ENCODE peak calls at places on chromosomes 2 and 18, in nine cellular contexts. K, H, C, E, T, D, G, P and V are unnamed samples.

GRCh38 chr18:12361770-12362378 is 15.2 kb downstream of the AFG3L2 start:
- DNase-seq in K (no peak), H (no peak), C (peak; percentile 78), E (no peak), T (no peak), D (no peak), G (peak; percentile 39), P (no peak), V (no peak)

GRCh38 chr18:44452346-44452745 is 228.3 kb upstream of the SETBP1 start:
- DNase-seq in K (no peak), H (no peak), C (no peak), E (no peak), T (no peak), D (no peak), G (no peak), P (no peak), V (no peak)

GRCh38 chr2:172113617-172114016 is 10.9 kb upstream of the DLX2 start:
- DNase-seq in K (peak; percentile 56), H (no peak), C (no peak), E (peak; percentile 60), T (no peak), D (no peak), G (no peak), P (no peak), V (peak; percentile 79)

GRCh38 chr2:143435112-143435511 is 305.9 kb downstream of the ARHGAP15 start:
- DNase-seq in K (no peak), H (no peak), C (no peak), E (no peak), T (no peak), D (no peak), G (no peak), P (no peak), V (no peak)

GRCh38 chr2:232210306-232210705 is 168.2 kb upstream of the ALPP start:
- DNase-seq in K (no peak), H (no peak), C (no peak), E (no peak), T (no peak), D (no peak), G (no peak), P (no peak), V (no peak)

GRCh38 chr2:64062840-64063239 is 43.6 kb upstream of the VPS54 start:
- DNase-seq in K (no peak), H (no peak), C (no peak), E (no peak), T (no peak), D (no peak), G (no peak), P (peak; percentile 32), V (no peak)

GRCh38 chr2:105249181-105249580 is 7.6 kb downstream of the GPR45 start:
- DNase-seq in K (no peak), H (no peak), C (no peak), E (peak; percentile 32), T (no peak), D (no peak), G (no peak), P (no peak), V (no peak)

GRCh38 chr2:173090291-173090877 is 14.7 kb downstream of the MAP3K20 start:
- DNase-seq in K (peak; percentile 11), H (peak; percentile 68), C (peak; percentile 46), E (no peak), T (no peak), D (no peak), G (no peak), P (no peak), V (no peak)

GRCh38 chr18:959854-960253 is 55.2 kb downstream of the ADCYAP1 start:
- DNase-seq in K (no peak), H (no peak), C (no peak), E (no peak), T (no peak), D (no peak), G (no peak), P (no peak), V (no peak)

GRCh38 chr2:241064802-241065354 is 37.2 kb downstream of the MTERF4 start:
- DNase-seq in K (no peak), H (no peak), C (no peak), E (no peak), T (no peak), D (peak; percentile 82), G (no peak), P (no peak), V (no peak)

GRCh38 chr2:171272039-171272438 is 111.3 kb upstream of the TLK1 start:
- DNase-seq in K (no peak), H (no peak), C (no peak), E (peak; percentile 88), T (no peak), D (peak; percentile 83), G (peak; percentile 43), P (peak; percentile 69), V (no peak)

GRCh38 chr2:170521299-170521698 is 193.8 kb upstream of the SP5 start:
- DNase-seq in K (no peak), H (no peak), C (no peak), E (no peak), T (no peak), D (no peak), G (no peak), P (no peak), V (no peak)

DNA sequence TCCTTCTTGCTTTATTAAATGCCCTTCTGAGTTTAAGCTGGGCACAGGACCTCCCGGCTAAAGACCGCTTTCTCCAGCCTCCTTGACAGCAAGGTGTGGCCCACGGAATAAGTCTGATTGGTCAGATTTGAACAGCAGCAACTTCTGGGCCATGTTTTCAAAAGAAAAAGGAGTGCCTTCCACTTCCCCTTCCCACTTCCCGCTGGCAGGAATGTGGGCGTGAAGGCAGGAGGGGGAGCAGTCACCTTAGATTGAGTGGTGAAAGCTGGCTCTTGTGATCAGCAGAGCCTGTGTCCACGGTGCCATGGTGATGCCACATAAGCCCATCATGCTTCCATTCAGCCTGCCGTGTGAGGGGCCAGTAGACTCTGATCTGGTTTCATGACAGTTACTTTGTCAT is 136.6 kb upstream of the GLI2 start:
- DNase-seq in K (no peak), H (peak; percentile 48), C (no peak), E (no peak), T (no peak), D (peak; percentile 59), G (no peak), P (no peak), V (no peak)
- H3K4me1 ChIP-seq in K (peaks cover 29% of the 10 kb centered on the region), H (no peaks in the 10 kb centered on the region), C (no peaks in the 10 kb centered on the region), E (peaks cover 13% of the 10 kb centered on the region), T (peaks cover 7% of the 10 kb centered on the region), D (peaks cover 22% of the 10 kb centered on the region), G (no peaks in the 10 kb centered on the region), P (no peaks in the 10 kb centered on the region), V (no peaks in the 10 kb centered on the region)

DNA sequence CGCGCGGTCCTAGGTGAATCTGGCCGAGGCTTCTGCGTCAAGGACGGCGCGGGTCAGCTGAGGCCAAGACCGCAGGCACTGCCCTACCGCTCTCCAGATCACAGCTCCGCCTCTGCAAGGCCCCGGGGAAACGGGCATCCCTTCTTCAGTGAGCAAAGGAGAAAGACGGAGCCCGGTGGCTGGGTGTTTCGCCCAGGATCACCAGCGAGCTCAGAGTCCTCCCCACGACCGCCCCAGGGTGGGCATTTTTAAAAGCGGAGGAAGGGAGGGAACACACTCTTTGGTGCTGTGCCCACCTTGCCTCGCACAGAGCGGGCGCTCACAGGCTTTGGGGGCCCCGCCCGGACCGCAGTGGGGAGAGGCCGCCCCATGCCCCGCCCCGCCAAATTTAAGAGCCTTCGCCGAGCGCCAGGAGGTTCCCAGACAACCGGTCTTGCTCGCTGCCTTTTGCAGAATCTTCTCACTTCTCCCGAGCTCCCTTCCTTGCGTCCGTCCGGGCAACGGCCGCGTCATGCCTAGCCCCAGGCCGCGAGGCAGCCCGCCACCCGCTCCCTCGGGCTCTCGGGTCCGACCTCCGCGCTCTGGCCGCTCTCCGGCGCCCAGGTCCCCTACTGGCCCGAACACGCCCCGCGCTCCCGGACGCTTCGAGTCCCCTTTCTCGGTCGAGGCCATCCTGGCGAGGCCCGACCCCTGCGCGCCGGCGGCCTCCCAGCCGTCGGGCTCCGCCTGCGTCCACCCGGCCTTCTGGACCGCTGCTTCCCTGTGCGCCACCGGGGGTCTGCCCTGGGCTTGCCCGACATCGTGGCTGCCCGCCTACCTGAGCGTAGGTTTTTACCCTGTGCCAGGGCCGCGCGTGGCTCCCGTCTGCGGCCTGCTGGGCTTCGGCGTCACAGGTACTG is at the start of gene NOTO:
- DNase-seq in K (peak; percentile 63), H (no peak), C (no peak), E (no peak), T (no peak), D (peak; percentile 66), G (no peak), P (peak; percentile 36), V (no peak)
- H3K27me3 ChIP-seq in K (peaks cover 94% of the 10 kb centered on the region), H (no peaks in the 10 kb centered on the region), C (peaks cover 17% of the 10 kb centered on the region), E (peaks cover 8% of the 10 kb centered on the region), T (peaks cover 31% of the 10 kb centered on the region), D (peaks cover 66% of the 10 kb centered on the region), G (peaks cover 36% of the 10 kb centered on the region), P (peaks cover 62% of the 10 kb centered on the region), V (peaks cover 34% of the 10 kb centered on the region)

GRCh38 chr2:159891917-159892691 is 94.1 kb upstream of the CD302 start:
- DNase-seq in K (no peak), H (no peak), C (no peak), E (no peak), T (no peak), D (no peak), G (no peak), P (peak; percentile 22), V (no peak)

GRCh38 chr2:159893439-159893838 is 95.4 kb upstream of the CD302 start:
- DNase-seq in K (no peak), H (no peak), C (no peak), E (no peak), T (no peak), D (no peak), G (no peak), P (no peak), V (no peak)

GRCh38 chr2:159892990-159893389 is 95.0 kb upstream of the CD302 start:
- DNase-seq in K (no peak), H (no peak), C (no peak), E (no peak), T (no peak), D (no peak), G (no peak), P (no peak), V (no peak)

GRCh38 chr2:159894145-159894838 is 96.3 kb upstream of the CD302 start:
- DNase-seq in K (no peak), H (no peak), C (no peak), E (no peak), T (no peak), D (no peak), G (no peak), P (no peak), V (no peak)

DNA sequence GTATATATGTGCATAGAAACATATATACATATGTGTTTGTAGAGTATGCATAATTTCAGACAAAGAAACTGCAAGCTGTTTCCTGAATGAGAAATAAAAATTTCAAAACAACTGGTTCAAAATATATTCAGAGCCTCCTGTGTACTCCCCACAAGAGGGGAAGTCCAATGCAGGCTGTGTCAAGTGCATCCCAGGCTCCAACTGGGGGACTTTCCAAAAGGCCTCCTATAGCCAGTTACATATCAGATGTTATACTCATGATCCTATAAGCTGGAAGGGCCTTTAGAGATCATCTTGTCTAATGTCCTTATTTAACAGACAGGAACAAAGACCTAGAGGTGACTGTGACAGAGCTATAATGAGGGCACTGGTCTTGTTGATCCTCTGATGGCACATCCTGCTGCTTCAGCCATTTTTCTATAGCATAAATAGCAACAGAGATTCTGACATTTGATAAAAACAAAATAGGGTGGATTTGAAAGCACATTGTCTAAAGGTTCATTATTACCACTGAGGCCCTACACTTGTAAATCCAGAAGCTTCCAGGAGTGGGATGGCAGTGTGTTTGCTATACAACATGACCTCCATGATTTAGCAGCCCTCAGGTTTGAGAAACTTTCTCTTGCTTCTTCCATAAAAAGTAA is 93.1 kb upstream of the CD302 start:
- DNase-seq in K (no peak), H (no peak), C (no peak), E (no peak), T (no peak), D (no peak), G (no peak), P (no peak), V (no peak)
- H3K4me1 ChIP-seq in K (no peaks in the 10 kb centered on the region), H (no peaks in the 10 kb centered on the region), C (no peaks in the 10 kb centered on the region), E (peaks cover 39% of the 10 kb centered on the region), T (no peaks in the 10 kb centered on the region), D (no peaks in the 10 kb centered on the region), G (no peaks in the 10 kb centered on the region), P (peaks cover 22% of the 10 kb centered on the region), V (peaks cover 2% of the 10 kb centered on the region)

GRCh38 chr18:59222341-59222740 is 2.4 kb downstream of the GRP start:
- DNase-seq in K (no peak), H (no peak), C (no peak), E (no peak), T (no peak), D (no peak), G (no peak), P (no peak), V (no peak)
- H3K27me3 ChIP-seq in K (peaks cover 100% of the 10 kb centered on the region), H (no peaks in the 10 kb centered on the region), C (peaks cover 20% of the 10 kb centered on the region), E (peaks cover 39% of the 10 kb centered on the region), T (no peaks in the 10 kb centered on the region), D (peaks cover 83% of the 10 kb centered on the region), G (peaks cover 39% of the 10 kb centered on the region), P (peaks cover 80% of the 10 kb centered on the region), V (no peaks in the 10 kb centered on the region)